ENCODE peak calls at places on chromosomes 3 and 15, in nine cellular contexts. P, L, H, U, V, G, W, I and Z are unnamed samples.

GRCh38 chr3:104916971-104917370 is 449.7 kb upstream of the ALCAM start:
- DNase-seq in I (no peak), V (no peak), U (no peak), G (no peak), L (no peak), H (no peak), W (no peak), P (peak), Z (no peak)

GRCh38 chr15:88518903-88519302 is 27.6 kb downstream of the DET1 start:
- DNase-seq in W (no peak), L (no peak), U (no peak), V (no peak), H (no peak), G (no peak), I (no peak), P (no peak), Z (no peak)

GRCh38 chr15:30882861-30883433 is 20.8 kb upstream of the FAN1 start:
- DNase-seq in P (no peak), U (peak), G (no peak), H (no peak), V (peak), I (no peak), L (no peak), W (no peak), Z (no peak)

GRCh38 chr3:174547801-174548200 is 311.3 kb upstream of the NAALADL2 start:
- DNase-seq in L (no peak), U (no peak), W (no peak), V (no peak), H (no peak), P (no peak), I (no peak), G (no peak), Z (no peak)

GRCh38 chr3:13073042-13073906 is at the start of gene IQSEC1:
- DNase-seq in P (no peak), G (no peak), V (peak), H (no peak), L (peak), U (no peak), W (peak), I (peak), Z (no peak)

GRCh38 chr3:186400677-186401076 is 38.6 kb upstream of the DGKG start:
- DNase-seq in H (no peak), L (no peak), I (no peak), G (no peak), W (no peak), U (no peak), V (no peak), P (peak), Z (no peak)

GRCh38 chr3:37751967-37752660 is 109.6 kb upstream of the CTDSPL start:
- DNase-seq in U (no peak), P (peak), L (no peak), V (no peak), G (no peak), H (no peak), I (no peak), W (no peak), Z (no peak)

GRCh38 chr3:181622365-181622764 is 89.4 kb upstream of the SOX2 start:
- DNase-seq in P (peak), U (peak), H (no peak), W (no peak), L (no peak), V (peak), I (no peak), G (no peak), Z (no peak)

GRCh38 chr3:159091936-159092335 is 290.1 kb downstream of the MFSD1 start:
- DNase-seq in W (no peak), L (no peak), V (no peak), H (no peak), G (no peak), U (no peak), P (no peak), I (no peak), Z (no peak)

GRCh38 chr15:64187396-64188191 is 24.8 kb upstream of the PPIB start:
- DNase-seq in I (no peak), H (no peak), L (no peak), V (no peak), U (no peak), P (peak), W (no peak), G (no peak), Z (no peak)

GRCh38 chr3:157865449-157865862 is 240.8 kb downstream of the SHOX2 start:
- DNase-seq in I (no peak), U (peak), L (peak), W (no peak), P (peak), H (peak), G (no peak), V (peak), Z (no peak)

GRCh38 chr3:188927971-188928370 is 243.8 kb upstream of the TPRG1 start:
- DNase-seq in U (no peak), P (no peak), L (no peak), G (no peak), I (no peak), V (no peak), W (no peak), H (no peak), Z (no peak)

GRCh38 chr15:75565062-75565970 is 13.8 kb downstream of the PTPN9 start:
- DNase-seq in W (no peak), L (no peak), I (no peak), P (no peak), H (no peak), G (no peak), V (no peak), U (peak), Z (no peak)

GRCh38 chr3:180804871-180805430 is 107.5 kb upstream of the FXR1 start:
- DNase-seq in H (peak), P (peak), G (no peak), V (peak), L (peak), W (no peak), I (no peak), U (peak), Z (no peak)

GRCh38 chr3:149005424-149005823 is 14.1 kb downstream of the GYG1 start:
- DNase-seq in P (no peak), U (peak), V (no peak), L (no peak), W (no peak), H (no peak), G (no peak), I (no peak), Z (no peak)

GRCh38 chr3:124586126-124587052 is 143.9 kb upstream of the UMPS start:
- DNase-seq in I (no peak), H (no peak), L (no peak), U (no peak), G (no peak), W (no peak), P (no peak), V (no peak), Z (no peak)

GRCh38 chr3:66609660-66610547 is 109.1 kb upstream of the LRIG1 start:
- DNase-seq in V (peak), P (no peak), I (no peak), G (no peak), W (peak), H (peak), U (peak), L (peak), Z (no peak)

GRCh38 chr15:99282129-99282528 is 30.8 kb downstream of the LRRC28 start:
- DNase-seq in L (no peak), G (no peak), U (no peak), P (peak), H (no peak), V (no peak), I (no peak), W (no peak), Z (no peak)

GRCh38 chr3:160973067-160973466 is 132.1 kb downstream of the B3GALNT1 start:
- DNase-seq in U (no peak), I (no peak), V (no peak), W (no peak), P (no peak), L (no peak), H (no peak), G (no peak), Z (no peak)

GRCh38 chr3:12869025-12869695 is 27.8 kb upstream of the RPL32 start:
- DNase-seq in W (peak), I (no peak), G (no peak), U (no peak), H (no peak), L (peak), P (no peak), V (peak), Z (peak)

GRCh38 chr15:59522988-59523461 is 85.0 kb downstream of the FAM81A start:
- DNase-seq in L (no peak), G (no peak), U (no peak), W (no peak), H (no peak), V (no peak), I (peak), P (no peak), Z (no peak)

GRCh38 chr3:135891121-135891520 is 74.4 kb upstream of the PPP2R3A start:
- DNase-seq in U (no peak), H (no peak), P (peak), L (no peak), V (peak), W (no peak), G (no peak), I (no peak), Z (no peak)

GRCh38 chr3:42139740-42140453 is 48.7 kb downstream of the TRAK1 start:
- DNase-seq in W (no peak), G (no peak), I (no peak), H (no peak), P (no peak), V (no peak), U (no peak), L (no peak), Z (no peak)

GRCh38 chr15:33735637-33736247 is 232.6 kb upstream of the CHRM5 start:
- DNase-seq in P (peak), W (no peak), G (no peak), V (peak), U (peak), L (peak), H (peak), I (no peak), Z (no peak)

GRCh38 chr15:57680021-57680420 is 26.5 kb upstream of the POLR2M start:
- DNase-seq in I (no peak), G (no peak), V (peak), P (peak), U (peak), L (no peak), W (no peak), H (peak), Z (no peak)

GRCh38 chr15:39591896-39592315 is 11.0 kb downstream of the THBS1 start:
- DNase-seq in V (no peak), H (no peak), L (no peak), I (no peak), P (no peak), W (no peak), G (no peak), U (peak), Z (no peak)

GRCh38 chr3:17320266-17320665 is 422.2 kb downstream of the TBC1D5 start:
- DNase-seq in W (no peak), L (no peak), U (peak), P (no peak), I (no peak), G (no peak), H (no peak), V (no peak), Z (no peak)

GRCh38 chr3:197555281-197556261 is at the start of gene BDH1:
- DNase-seq in V (peak), P (peak), H (peak), G (no peak), I (peak), W (peak), U (no peak), L (peak), Z (no peak)

GRCh38 chr3:135917076-135917475 is 48.5 kb upstream of the PPP2R3A start:
- DNase-seq in H (no peak), G (no peak), W (no peak), V (no peak), L (no peak), I (no peak), U (no peak), P (no peak), Z (no peak)

GRCh38 chr3:137845161-137845560 is 81.0 kb downstream of the SOX14 start:
- DNase-seq in U (no peak), V (no peak), H (no peak), G (no peak), I (no peak), W (no peak), L (no peak), P (no peak), Z (no peak)

GRCh38 chr3:175121225-175121624 is 262.1 kb downstream of the NAALADL2 start:
- DNase-seq in I (no peak), P (peak), G (no peak), L (no peak), H (no peak), V (no peak), U (no peak), W (no peak), Z (no peak)

GRCh38 chr3:45689787-45690145 is 570 bp downstream of the SACM1L start:
- DNase-seq in P (no peak), U (no peak), W (no peak), V (no peak), I (no peak), L (no peak), G (no peak), H (no peak), Z (no peak)

GRCh38 chr3:197595470-197596185 is 39.9 kb upstream of the BDH1 start:
- DNase-seq in U (no peak), L (no peak), I (no peak), H (no peak), P (no peak), G (no peak), W (no peak), V (no peak), Z (no peak)

GRCh38 chr15:31476411-31476810 is 149.8 kb downstream of the KLF13 start:
- DNase-seq in V (no peak), U (no peak), I (no peak), W (no peak), P (no peak), H (no peak), L (no peak), G (no peak), Z (no peak)

GRCh38 chr3:39460677-39461076 is 6.8 kb upstream of the MOBP start:
- DNase-seq in L (no peak), W (no peak), V (no peak), P (no peak), I (no peak), U (no peak), H (no peak), G (no peak), Z (no peak)

GRCh38 chr3:56988874-56989433 is 71.5 kb upstream of the SPATA12 start:
- DNase-seq in H (peak), L (peak), V (peak), P (peak), U (peak), G (peak), I (peak), W (peak), Z (peak)

GRCh38 chr3:15269091-15269989 is 63.0 kb downstream of the SH3BP5 start:
- DNase-seq in W (peak), V (peak), I (peak), G (peak), H (peak), P (peak), U (peak), L (no peak), Z (peak)